ENCODE peak calls at places on chromosomes 3 and 15, in eight cellular contexts. One of them, this sample, is unnamed.

GRCh38 chr3:58835075-58835474 is 168.5 kb upstream of the FAM3D start:
- DNase-seq in AG04450: no peak
- DNase-seq in HT-29: no peak
- DNase-seq in choroid plexus epithelial cell: peak
- DNase-seq in activated T-cell treated with anti-CD3 and anti-CD28 coated beads, Interleukin-2, amount 50 U/mL, for 1 hour: no peak
- DNase-seq in sciatic nerve: no peak
- DNase-seq in ureter: no peak
- DNase-seq in GM12865: no peak
- DNase-seq in this sample: peak

GRCh38 chr3:64443553-64444331 is 218.5 kb upstream of the PRICKLE2 start:
- DNase-seq in AG04450: no peak
- DNase-seq in HT-29: no peak
- DNase-seq in choroid plexus epithelial cell: peak
- DNase-seq in activated T-cell treated with anti-CD3 and anti-CD28 coated beads, Interleukin-2, amount 50 U/mL, for 1 hour: no peak
- DNase-seq in sciatic nerve: no peak
- DNase-seq in ureter: no peak
- DNase-seq in GM12865: no peak
- DNase-seq in this sample: peak

GRCh38 chr3:183481582-183481981 is 53.2 kb upstream of the MCF2L2 start:
- DNase-seq in AG04450: no peak
- DNase-seq in HT-29: no peak
- DNase-seq in choroid plexus epithelial cell: peak
- DNase-seq in activated T-cell treated with anti-CD3 and anti-CD28 coated beads, Interleukin-2, amount 50 U/mL, for 1 hour: no peak
- DNase-seq in sciatic nerve: no peak
- DNase-seq in ureter: no peak
- DNase-seq in GM12865: no peak
- DNase-seq in this sample: no peak

GRCh38 chr3:5016218-5017161 is 37.3 kb downstream of the BHLHE40 start:
- DNase-seq in AG04450: no peak
- DNase-seq in HT-29: peak
- DNase-seq in choroid plexus epithelial cell: peak
- DNase-seq in activated T-cell treated with anti-CD3 and anti-CD28 coated beads, Interleukin-2, amount 50 U/mL, for 1 hour: no peak
- DNase-seq in sciatic nerve: no peak
- DNase-seq in ureter: peak
- DNase-seq in GM12865: peak
- DNase-seq in this sample: no peak

GRCh38 chr15:27863000-27863399 is 236.1 kb downstream of the OCA2 start:
- DNase-seq in AG04450: no peak
- DNase-seq in HT-29: no peak
- DNase-seq in choroid plexus epithelial cell: no peak
- DNase-seq in activated T-cell treated with anti-CD3 and anti-CD28 coated beads, Interleukin-2, amount 50 U/mL, for 1 hour: no peak
- DNase-seq in sciatic nerve: no peak
- DNase-seq in ureter: no peak
- DNase-seq in GM12865: no peak
- DNase-seq in this sample: no peak

GRCh38 chr3:35908366-35909232 is 269.3 kb downstream of the ARPP21 start:
- DNase-seq in AG04450: peak
- DNase-seq in HT-29: peak
- DNase-seq in choroid plexus epithelial cell: peak
- DNase-seq in activated T-cell treated with anti-CD3 and anti-CD28 coated beads, Interleukin-2, amount 50 U/mL, for 1 hour: peak
- DNase-seq in sciatic nerve: peak
- DNase-seq in ureter: peak
- DNase-seq in GM12865: peak
- DNase-seq in this sample: peak

GRCh38 chr3:46705022-46705530 is 3.9 kb downstream of the TMIE start:
- DNase-seq in AG04450: peak
- DNase-seq in HT-29: peak
- DNase-seq in choroid plexus epithelial cell: peak
- DNase-seq in activated T-cell treated with anti-CD3 and anti-CD28 coated beads, Interleukin-2, amount 50 U/mL, for 1 hour: peak
- DNase-seq in sciatic nerve: peak
- DNase-seq in ureter: peak
- DNase-seq in GM12865: peak
- DNase-seq in this sample: no peak

GRCh38 chr3:57169872-57170623 is 4.9 kb upstream of the IL17RD start:
- DNase-seq in AG04450: peak
- DNase-seq in HT-29: peak
- DNase-seq in choroid plexus epithelial cell: peak
- DNase-seq in activated T-cell treated with anti-CD3 and anti-CD28 coated beads, Interleukin-2, amount 50 U/mL, for 1 hour: peak
- DNase-seq in sciatic nerve: peak
- DNase-seq in ureter: peak
- DNase-seq in GM12865: peak
- DNase-seq in this sample: no peak

GRCh38 chr15:41899854-41900442 is 6.1 kb upstream of the SPTBN5 start:
- DNase-seq in AG04450: no peak
- DNase-seq in HT-29: no peak
- DNase-seq in choroid plexus epithelial cell: no peak
- DNase-seq in activated T-cell treated with anti-CD3 and anti-CD28 coated beads, Interleukin-2, amount 50 U/mL, for 1 hour: no peak
- DNase-seq in sciatic nerve: no peak
- DNase-seq in ureter: no peak
- DNase-seq in GM12865: no peak
- DNase-seq in this sample: no peak

GRCh38 chr15:76448755-76449154 is 112.2 kb downstream of the ISL2 start:
- DNase-seq in AG04450: no peak
- DNase-seq in HT-29: no peak
- DNase-seq in choroid plexus epithelial cell: no peak
- DNase-seq in activated T-cell treated with anti-CD3 and anti-CD28 coated beads, Interleukin-2, amount 50 U/mL, for 1 hour: no peak
- DNase-seq in sciatic nerve: no peak
- DNase-seq in ureter: no peak
- DNase-seq in GM12865: no peak
- DNase-seq in this sample: no peak

GRCh38 chr3:69542265-69543079 is 156.6 kb upstream of the FRMD4B start:
- DNase-seq in AG04450: no peak
- DNase-seq in HT-29: no peak
- DNase-seq in choroid plexus epithelial cell: no peak
- DNase-seq in activated T-cell treated with anti-CD3 and anti-CD28 coated beads, Interleukin-2, amount 50 U/mL, for 1 hour: no peak
- DNase-seq in sciatic nerve: peak
- DNase-seq in ureter: no peak
- DNase-seq in GM12865: no peak
- DNase-seq in this sample: no peak

GRCh38 chr15:96261575-96262034 is 68.9 kb upstream of the NR2F2 start:
- DNase-seq in AG04450: no peak
- DNase-seq in HT-29: peak
- DNase-seq in choroid plexus epithelial cell: no peak
- DNase-seq in activated T-cell treated with anti-CD3 and anti-CD28 coated beads, Interleukin-2, amount 50 U/mL, for 1 hour: no peak
- DNase-seq in sciatic nerve: no peak
- DNase-seq in ureter: no peak
- DNase-seq in GM12865: peak
- DNase-seq in this sample: no peak

GRCh38 chr3:123272547-123272946 is 70.8 kb downstream of the SEC22A start:
- DNase-seq in AG04450: no peak
- DNase-seq in HT-29: no peak
- DNase-seq in choroid plexus epithelial cell: peak
- DNase-seq in activated T-cell treated with anti-CD3 and anti-CD28 coated beads, Interleukin-2, amount 50 U/mL, for 1 hour: no peak
- DNase-seq in sciatic nerve: no peak
- DNase-seq in ureter: no peak
- DNase-seq in GM12865: no peak
- DNase-seq in this sample: no peak

GRCh38 chr15:74432271-74432967 is 1.3 kb downstream of the SEMA7A start:
- DNase-seq in AG04450: no peak
- DNase-seq in HT-29: no peak
- DNase-seq in choroid plexus epithelial cell: no peak
- DNase-seq in activated T-cell treated with anti-CD3 and anti-CD28 coated beads, Interleukin-2, amount 50 U/mL, for 1 hour: no peak
- DNase-seq in sciatic nerve: no peak
- DNase-seq in ureter: no peak
- DNase-seq in GM12865: no peak
- DNase-seq in this sample: no peak

GRCh38 chr15:78077053-78077859 is at the start of gene TBC1D2B:
- DNase-seq in AG04450: no peak
- DNase-seq in HT-29: peak
- DNase-seq in choroid plexus epithelial cell: peak
- DNase-seq in activated T-cell treated with anti-CD3 and anti-CD28 coated beads, Interleukin-2, amount 50 U/mL, for 1 hour: peak
- DNase-seq in sciatic nerve: peak
- DNase-seq in ureter: peak
- DNase-seq in GM12865: peak
- DNase-seq in this sample: no peak

GRCh38 chr15:22873204-22873701 is 34.8 kb downstream of the NIPA2 start:
- DNase-seq in AG04450: peak
- DNase-seq in HT-29: no peak
- DNase-seq in choroid plexus epithelial cell: peak
- DNase-seq in activated T-cell treated with anti-CD3 and anti-CD28 coated beads, Interleukin-2, amount 50 U/mL, for 1 hour: no peak
- DNase-seq in sciatic nerve: no peak
- DNase-seq in ureter: no peak
- DNase-seq in GM12865: peak
- DNase-seq in this sample: peak

GRCh38 chr15:66483131-66483566 is 14.4 kb downstream of the SNAPC5 start:
- DNase-seq in AG04450: no peak
- DNase-seq in HT-29: no peak
- DNase-seq in choroid plexus epithelial cell: peak
- DNase-seq in activated T-cell treated with anti-CD3 and anti-CD28 coated beads, Interleukin-2, amount 50 U/mL, for 1 hour: no peak
- DNase-seq in sciatic nerve: no peak
- DNase-seq in ureter: no peak
- DNase-seq in GM12865: no peak
- DNase-seq in this sample: peak

GRCh38 chr15:31302029-31302657 is 24.5 kb upstream of the KLF13 start:
- DNase-seq in AG04450: no peak
- DNase-seq in HT-29: no peak
- DNase-seq in choroid plexus epithelial cell: no peak
- DNase-seq in activated T-cell treated with anti-CD3 and anti-CD28 coated beads, Interleukin-2, amount 50 U/mL, for 1 hour: peak
- DNase-seq in sciatic nerve: no peak
- DNase-seq in ureter: no peak
- DNase-seq in GM12865: no peak
- DNase-seq in this sample: no peak

GRCh38 chr3:115800489-115801080 is 177.3 kb downstream of the GAP43 start:
- DNase-seq in AG04450: no peak
- DNase-seq in HT-29: peak
- DNase-seq in choroid plexus epithelial cell: peak
- DNase-seq in activated T-cell treated with anti-CD3 and anti-CD28 coated beads, Interleukin-2, amount 50 U/mL, for 1 hour: no peak
- DNase-seq in sciatic nerve: no peak
- DNase-seq in ureter: no peak
- DNase-seq in GM12865: no peak
- DNase-seq in this sample: no peak

GRCh38 chr3:81339040-81339845 is 422.2 kb downstream of the GBE1 start:
- DNase-seq in AG04450: no peak
- DNase-seq in HT-29: peak
- DNase-seq in choroid plexus epithelial cell: peak
- DNase-seq in activated T-cell treated with anti-CD3 and anti-CD28 coated beads, Interleukin-2, amount 50 U/mL, for 1 hour: no peak
- DNase-seq in sciatic nerve: no peak
- DNase-seq in ureter: no peak
- DNase-seq in GM12865: peak
- DNase-seq in this sample: no peak

GRCh38 chr15:68585574-68586273 is 6.9 kb downstream of the CORO2B start:
- DNase-seq in AG04450: no peak
- DNase-seq in HT-29: no peak
- DNase-seq in choroid plexus epithelial cell: no peak
- DNase-seq in activated T-cell treated with anti-CD3 and anti-CD28 coated beads, Interleukin-2, amount 50 U/mL, for 1 hour: no peak
- DNase-seq in sciatic nerve: peak
- DNase-seq in ureter: no peak
- DNase-seq in GM12865: no peak
- DNase-seq in this sample: no peak

GRCh38 chr3:9078561-9079240 is 115.4 kb upstream of the RAD18 start:
- DNase-seq in AG04450: no peak
- DNase-seq in HT-29: no peak
- DNase-seq in choroid plexus epithelial cell: peak
- DNase-seq in activated T-cell treated with anti-CD3 and anti-CD28 coated beads, Interleukin-2, amount 50 U/mL, for 1 hour: no peak
- DNase-seq in sciatic nerve: no peak
- DNase-seq in ureter: no peak
- DNase-seq in GM12865: peak
- DNase-seq in this sample: no peak

GRCh38 chr15:42711746-42712145 is 25.2 kb downstream of the CDAN1 start:
- DNase-seq in AG04450: no peak
- DNase-seq in HT-29: no peak
- DNase-seq in choroid plexus epithelial cell: no peak
- DNase-seq in activated T-cell treated with anti-CD3 and anti-CD28 coated beads, Interleukin-2, amount 50 U/mL, for 1 hour: no peak
- DNase-seq in sciatic nerve: no peak
- DNase-seq in ureter: no peak
- DNase-seq in GM12865: no peak
- DNase-seq in this sample: no peak

GRCh38 chr3:15207836-15208504 is 1.9 kb downstream of the CAPN7 start:
- DNase-seq in AG04450: no peak
- DNase-seq in HT-29: no peak
- DNase-seq in choroid plexus epithelial cell: peak
- DNase-seq in activated T-cell treated with anti-CD3 and anti-CD28 coated beads, Interleukin-2, amount 50 U/mL, for 1 hour: no peak
- DNase-seq in sciatic nerve: no peak
- DNase-seq in ureter: no peak
- DNase-seq in GM12865: no peak
- DNase-seq in this sample: no peak

GRCh38 chr15:52180196-52180835 is 10.9 kb downstream of the GNB5 start:
- DNase-seq in AG04450: no peak
- DNase-seq in HT-29: peak
- DNase-seq in choroid plexus epithelial cell: peak
- DNase-seq in activated T-cell treated with anti-CD3 and anti-CD28 coated beads, Interleukin-2, amount 50 U/mL, for 1 hour: peak
- DNase-seq in sciatic nerve: no peak
- DNase-seq in ureter: no peak
- DNase-seq in GM12865: peak
- DNase-seq in this sample: no peak

GRCh38 chr3:62911531-62911930 is 36.3 kb upstream of the CADPS start:
- DNase-seq in AG04450: no peak
- DNase-seq in HT-29: no peak
- DNase-seq in choroid plexus epithelial cell: no peak
- DNase-seq in activated T-cell treated with anti-CD3 and anti-CD28 coated beads, Interleukin-2, amount 50 U/mL, for 1 hour: no peak
- DNase-seq in sciatic nerve: no peak
- DNase-seq in ureter: no peak
- DNase-seq in GM12865: no peak
- DNase-seq in this sample: no peak

GRCh38 chr15:63514533-63514943 is 10.1 kb downstream of the USP3 start:
- DNase-seq in AG04450: peak
- DNase-seq in HT-29: peak
- DNase-seq in choroid plexus epithelial cell: peak
- DNase-seq in activated T-cell treated with anti-CD3 and anti-CD28 coated beads, Interleukin-2, amount 50 U/mL, for 1 hour: no peak
- DNase-seq in sciatic nerve: no peak
- DNase-seq in ureter: no peak
- DNase-seq in GM12865: no peak
- DNase-seq in this sample: no peak